ENCODE peak calls at places on chromosomes 1 and 21, in six cellular contexts. F, P, E, H, S and R are unnamed samples.

GRCh38 chr1:29385966-29386365 is 149.6 kb downstream of the PTPRU start:
- DNase-seq in S (no peak), P (no peak), F (no peak), H (no peak), E (no peak), R (no peak)

GRCh38 chr1:21778405-21778727 is 4.6 kb downstream of the USP48 start:
- DNase-seq in P (no peak), H (no peak), S (no peak), F (no peak), E (no peak), R (no peak)

GRCh38 chr1:109906160-109906838 is 4.3 kb upstream of the CSF1 start:
- DNase-seq in H (no peak), S (no peak), E (peak; percentile 17), P (no peak), F (no peak), R (no peak)

GRCh38 chr1:239757711-239758110 is 334.0 kb upstream of the FMN2 start:
- DNase-seq in E (no peak), P (no peak), F (no peak), H (no peak), S (no peak), R (no peak)

GRCh38 chr1:55572878-55573734 is 357.9 kb upstream of the USP24 start:
- DNase-seq in H (no peak), E (peak; percentile 25), F (peak; percentile 79), S (no peak), P (no peak), R (no peak)

GRCh38 chr1:55466343-55466742 is 251.2 kb upstream of the USP24 start:
- DNase-seq in P (no peak), E (peak; percentile 42), S (no peak), H (no peak), F (no peak), R (no peak)

GRCh38 chr21:26965567-26966359 is 1.1 kb downstream of the ADAMTS5 start:
- DNase-seq in S (peak; percentile 36), F (peak; percentile 12), P (no peak), H (peak; percentile 89), E (peak; percentile 55), R (peak; percentile 52)

GRCh38 chr1:56496861-56497772 is 82.2 kb downstream of the PLPP3 start:
- DNase-seq in P (no peak), E (no peak), S (no peak), H (no peak), F (no peak), R (no peak)

GRCh38 chr1:20974069-20974468 is 187.0 kb upstream of the HP1BP3 start:
- DNase-seq in F (peak; percentile 79), H (no peak), S (peak; percentile 58), E (no peak), P (no peak), R (no peak)

GRCh38 chr1:210417881-210418280 is 89.2 kb downstream of the HHAT start:
- DNase-seq in S (no peak), H (no peak), P (no peak), E (no peak), F (no peak), R (no peak)
- H2AFZ ChIP-seq in S (no peak overlapping the region), H (no peak overlapping the region), P (no peak overlapping the region), E (no peak overlapping the region), F (no peak overlapping the region), R (no peak overlapping the region)

DNA sequence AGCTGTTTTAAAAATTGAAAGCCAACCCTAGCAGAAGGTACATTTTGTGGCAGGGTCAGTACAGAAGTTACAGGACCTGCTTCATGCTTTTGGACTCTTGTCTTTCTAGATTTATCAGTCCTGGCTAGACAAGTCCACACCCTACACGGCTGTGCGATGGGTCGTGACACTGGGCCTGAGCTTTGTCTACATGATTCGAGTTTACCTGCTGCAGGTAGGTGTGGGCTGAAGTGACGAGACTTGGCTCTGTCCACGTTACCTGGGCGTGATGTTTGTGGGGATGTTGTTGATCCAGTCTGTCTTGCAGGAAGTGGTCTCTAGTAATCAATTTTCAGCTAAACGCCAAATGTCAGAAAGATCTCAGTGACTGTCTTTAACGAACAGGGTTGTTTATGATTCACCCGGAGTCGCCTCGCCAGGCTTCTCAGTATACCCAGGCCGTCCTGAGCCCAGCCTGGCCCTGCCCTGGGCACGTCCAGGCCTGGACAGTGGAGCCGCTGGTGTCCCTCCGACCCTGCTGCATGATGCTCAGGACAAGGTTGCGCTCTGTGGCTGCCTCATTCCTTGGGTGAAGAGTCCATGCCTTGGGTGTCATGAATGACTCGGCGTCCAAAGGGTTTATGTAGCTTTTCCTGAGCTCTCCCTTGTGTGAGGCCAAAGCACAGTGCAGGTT is 5.5 kb downstream of the RER1 start:
- DNase-seq in H (no peak), F (no peak), S (no peak), P (no peak), E (no peak), R (no peak)
- H3K79me1 ChIP-seq in H (peaks cover 11% of the 10 kb centered on the region), F (peaks cover 30% of the 10 kb centered on the region), S (peaks cover 30% of the 10 kb centered on the region), P (peaks cover 12% of the 10 kb centered on the region), E (no peaks in the 10 kb centered on the region), R (peaks cover 30% of the 10 kb centered on the region)

GRCh38 chr1:183470961-183471747 is 1.1 kb upstream of the SMG7 start:
- DNase-seq in F (peak; percentile 67), H (peak; percentile 77), S (peak; percentile 93), E (peak; percentile 88), P (no peak), R (no peak)

GRCh38 chr1:183473286-183473536 is 912 bp downstream of the SMG7 start:
- DNase-seq in H (no peak), S (no peak), E (no peak), P (no peak), F (no peak), R (no peak)

GRCh38 chr1:183470147-183470960 is 1.9 kb upstream of the SMG7 start:
- DNase-seq in H (peak; percentile 79), F (peak; percentile 47), E (peak; percentile 81), S (peak; percentile 83), P (no peak), R (peak; percentile 54)

GRCh38 chr1:183472488-183473285 is at the start of gene SMG7:
- DNase-seq in H (peak; percentile 44), S (peak; percentile 59), P (no peak), F (peak; percentile 12), E (peak; percentile 43), R (no peak)

GRCh38 chr1:183471748-183472487 is 381 bp upstream of the SMG7 start:
- DNase-seq in F (peak; percentile 98), S (peak; percentile 99), P (peak; percentile 97), E (peak; percentile 90), H (peak; percentile 99), R (peak; percentile 99)
- H2BK120ac ChIP-seq in F (peak overlapping the region; percentile 97), S (peak overlapping the region; percentile 93), P (peak overlapping the region; percentile 93), E (peak overlapping the region; percentile 99), H (no peak overlapping the region), R (no peak overlapping the region)

GRCh38 chr1:201226859-201227488 is 36.4 kb downstream of the IGFN1 start:
- DNase-seq in H (peak; percentile 27), F (no peak), P (no peak), E (no peak), S (no peak), R (no peak)
- H2AFZ ChIP-seq in H (no peak overlapping the region), F (peak overlapping the region; percentile 11), P (no peak overlapping the region), E (no peak overlapping the region), S (no peak overlapping the region), R (no peak overlapping the region)

GRCh38 chr21:39667353-39667891 is 54.7 kb downstream of the B3GALT5 start:
- DNase-seq in E (no peak), P (no peak), H (no peak), F (no peak), S (no peak), R (no peak)

GRCh38 chr21:39666026-39666425 is 53.3 kb downstream of the B3GALT5 start:
- DNase-seq in E (no peak), H (no peak), P (no peak), S (no peak), F (no peak), R (no peak)

GRCh38 chr21:39664586-39664985 is 51.8 kb downstream of the B3GALT5 start:
- DNase-seq in P (no peak), S (no peak), F (no peak), E (no peak), H (no peak), R (no peak)

GRCh38 chr21:39668369-39668768 is 55.6 kb downstream of the B3GALT5 start:
- DNase-seq in P (no peak), E (no peak), H (peak; percentile 18), S (no peak), F (no peak), R (no peak)

GRCh38 chr21:39666681-39667315 is 54.1 kb downstream of the B3GALT5 start:
- DNase-seq in E (no peak), P (no peak), F (no peak), H (no peak), S (no peak), R (no peak)
- H3K79me1 ChIP-seq in E (peaks cover 15% of the 10 kb centered on the region), P (peaks cover 2% of the 10 kb centered on the region), F (no peaks in the 10 kb centered on the region), H (peaks cover 2% of the 10 kb centered on the region), S (peaks cover 29% of the 10 kb centered on the region), R (no peaks in the 10 kb centered on the region)

DNA sequence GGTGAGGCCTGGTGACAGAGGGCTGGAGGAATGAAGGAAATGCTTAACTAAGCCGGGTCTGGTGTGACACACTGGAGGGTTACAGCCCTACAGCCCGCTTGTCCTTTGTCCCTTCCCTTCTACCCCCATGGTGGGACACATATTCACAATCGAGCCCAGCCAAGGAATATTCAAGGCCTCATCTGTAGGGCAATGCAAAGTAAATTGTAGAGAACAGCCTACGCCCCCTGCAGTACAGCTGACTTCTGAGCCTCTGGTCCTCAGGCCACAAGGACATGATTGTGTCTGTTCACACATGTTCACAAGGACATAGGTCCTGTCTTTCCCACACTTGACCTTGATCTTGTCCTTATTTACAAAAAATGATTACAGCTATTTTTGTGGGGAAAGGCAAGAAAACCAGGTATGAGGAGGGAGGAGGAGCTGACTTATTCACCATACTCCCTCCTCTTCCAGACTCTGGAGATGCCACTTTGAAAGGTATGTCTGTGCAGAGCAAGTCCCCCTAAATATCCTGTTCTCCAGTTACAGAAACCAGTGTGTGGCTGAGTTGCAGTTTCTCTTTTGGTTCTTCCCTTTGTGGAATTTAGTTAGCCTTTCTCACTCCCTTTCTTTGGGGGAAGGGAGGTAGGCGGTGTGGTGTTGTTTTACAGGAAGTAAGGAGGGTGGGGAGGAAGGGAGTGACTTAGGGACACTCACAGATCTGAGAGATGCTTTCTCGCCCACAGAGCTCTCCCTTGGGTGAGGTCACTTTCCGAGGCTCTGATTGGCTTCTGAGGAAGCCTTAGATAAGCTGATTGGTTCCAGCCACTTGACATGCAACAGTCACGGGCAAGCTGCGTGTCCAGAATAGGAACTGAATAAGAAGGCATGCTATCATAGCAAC is 14.6 kb downstream of the POLR3GL start:
- DNase-seq in H (peak; percentile 95), E (peak; percentile 99), S (peak; percentile 100), F (peak; percentile 100), P (peak; percentile 90), R (peak; percentile 87)
- H2BK120ac ChIP-seq in H (no peak overlapping the region), E (peak overlapping the region; percentile 80), S (peak overlapping the region; percentile 85), F (peak overlapping the region; percentile 98), P (peak overlapping the region; percentile 65), R (no peak overlapping the region)